ENCODE peak calls at places on chromosome 11, in four cellular contexts. N is osteocyte, H is body of pancreas, Z is pancreas. P is an unnamed sample.

GRCh38 chr11:64447717-64448598 is 89.0 kb downstream of the RPS6KA4 start:
- DNase-seq in N (no peak), H (peak), Z (peak), P (peak)

GRCh38 chr11:36311926-36312592 is 16.0 kb downstream of the PRR5L start:
- DNase-seq in N (no peak), H (no peak), Z (no peak), P (no peak)

GRCh38 chr11:70205766-70206165 is 2.7 kb downstream of the FADD start:
- DNase-seq in N (no peak), H (no peak), Z (no peak), P (no peak)

GRCh38 chr11:28539239-28540025 is 431.2 kb downstream of the METTL15 start:
- DNase-seq in N (no peak), H (no peak), Z (no peak), P (no peak)

GRCh38 chr11:74022541-74022940 is 13.7 kb upstream of the UCP3 start:
- DNase-seq in N (no peak), H (no peak), Z (no peak), P (no peak)

GRCh38 chr11:296976-297665 is 2.2 kb downstream of the IFITM5 start:
- DNase-seq in N (no peak), H (peak), Z (peak), P (no peak)

GRCh38 chr11:115238086-115238485 is 266.1 kb downstream of the CADM1 start:
- DNase-seq in N (no peak), H (no peak), Z (no peak), P (no peak)

GRCh38 chr11:104968365-104968855 is at the start of gene CASP4:
- DNase-seq in N (no peak), H (peak), Z (no peak), P (peak)

GRCh38 chr11:64759131-64759721 is 548 bp downstream of the PYGM start:
- DNase-seq in N (no peak), H (no peak), Z (no peak), P (no peak)

GRCh38 chr11:47108214-47108613 is 68.5 kb downstream of the ARFGAP2 start:
- DNase-seq in N (no peak), H (no peak), Z (no peak), P (no peak)

GRCh38 chr11:128775513-128775912 is 81.6 kb downstream of the FLI1 start:
- DNase-seq in N (no peak), H (no peak), Z (no peak), P (no peak)

GRCh38 chr11:69371731-69372588 is 78.0 kb downstream of the MYEOV start:
- DNase-seq in N (peak), H (no peak), Z (no peak), P (no peak)

GRCh38 chr11:27720277-27720830 is 20.1 kb upstream of the BDNF start:
- DNase-seq in N (no peak), H (peak), Z (no peak), P (peak)

GRCh38 chr11:94400839-94401772 is at the start of gene GPR83:
- DNase-seq in N (no peak), H (no peak), Z (peak), P (no peak)

GRCh38 chr11:14070866-14071265 is 108.3 kb downstream of the SPON1 start:
- DNase-seq in N (no peak), H (no peak), Z (no peak), P (no peak)

GRCh38 chr11:97269527-97269926 is 879.7 kb downstream of the JRKL start:
- DNase-seq in N (no peak), H (no peak), Z (no peak), P (no peak)

GRCh38 chr11:35792148-35792845 is 129.7 kb downstream of the TRIM44 start:
- DNase-seq in N (no peak), H (peak), Z (no peak), P (no peak)

GRCh38 chr11:47099213-47099917 is 77.3 kb downstream of the ARFGAP2 start:
- DNase-seq in N (no peak), H (no peak), Z (no peak), P (no peak)

GRCh38 chr11:8732748-8733241 is 50.2 kb downstream of the RPL27A start:
- DNase-seq in N (peak), H (peak), Z (peak), P (peak)

GRCh38 chr11:69218946-69219720 is 63.4 kb downstream of the SMIM38 start:
- DNase-seq in N (peak), H (no peak), Z (no peak), P (no peak)

GRCh38 chr11:1219836-1220810 is 2.7 kb upstream of the MUC5B start:
- DNase-seq in N (no peak), H (peak), Z (peak), P (no peak)

GRCh38 chr11:46285173-46285572 is 7.7 kb downstream of the CREB3L1 start:
- DNase-seq in N (no peak), H (no peak), Z (no peak), P (no peak)

GRCh38 chr11:78166832-78167469 is 21.5 kb downstream of the KCTD21 start:
- DNase-seq in N (no peak), H (no peak), Z (no peak), P (no peak)

GRCh38 chr11:2120359-2121100 is 18.7 kb downstream of the IGF2 start:
- DNase-seq in N (no peak), H (no peak), Z (peak), P (no peak)

GRCh38 chr11:68036141-68036716 is 2.6 kb upstream of the TCIRG1 start:
- DNase-seq in N (no peak), H (no peak), Z (peak), P (no peak)

GRCh38 chr11:19241260-19242183 is 777 bp upstream of the E2F8 start:
- DNase-seq in N (peak), H (peak), Z (peak), P (no peak)

GRCh38 chr11:46119352-46120216 is 1.7 kb downstream of the PHF21A start:
- DNase-seq in N (no peak), H (peak), Z (no peak), P (peak)

GRCh38 chr11:70737816-70738630 is 339.7 kb downstream of the CTTN start:
- DNase-seq in N (no peak), H (no peak), Z (no peak), P (no peak)

GRCh38 chr11:99461913-99462312 is 441.2 kb downstream of the CNTN5 start:
- DNase-seq in N (no peak), H (no peak), Z (no peak), P (no peak)

GRCh38 chr11:26271666-26272065 is 60.3 kb upstream of the ANO3 start:
- DNase-seq in N (no peak), H (no peak), Z (no peak), P (no peak)

GRCh38 chr11:64340671-64341335 is 799 bp downstream of the CCDC88B start:
- DNase-seq in N (no peak), H (peak), Z (peak), P (no peak)

GRCh38 chr11:12539570-12539969 is 134.7 kb upstream of the TEAD1 start:
- DNase-seq in N (no peak), H (no peak), Z (no peak), P (peak)

GRCh38 chr11:83292709-83293435 is 6.7 kb upstream of the CCDC90B start:
- DNase-seq in N (no peak), H (peak), Z (no peak), P (peak)

GRCh38 chr11:61331636-61332035 is 1.3 kb downstream of the DDB1 start:
- DNase-seq in N (no peak), H (no peak), Z (no peak), P (no peak)

GRCh38 chr11:120117991-120118390 is 19.9 kb downstream of the TRIM29 start:
- DNase-seq in N (no peak), H (no peak), Z (peak), P (no peak)

GRCh38 chr11:114172871-114173444 is 113.4 kb downstream of the ZBTB16 start:
- DNase-seq in N (no peak), H (no peak), Z (no peak), P (no peak)

GRCh38 chr11:109945626-109946321 is 147.4 kb upstream of the ZC3H12C start:
- DNase-seq in N (no peak), H (no peak), Z (no peak), P (no peak)

GRCh38 chr11:104705475-104706195 is 192.6 kb downstream of the CASP12 start:
- DNase-seq in N (no peak), H (peak), Z (no peak), P (no peak)

GRCh38 chr11:115334932-115335788 is 169.1 kb downstream of the CADM1 start:
- DNase-seq in N (no peak), H (no peak), Z (no peak), P (peak)

DNA sequence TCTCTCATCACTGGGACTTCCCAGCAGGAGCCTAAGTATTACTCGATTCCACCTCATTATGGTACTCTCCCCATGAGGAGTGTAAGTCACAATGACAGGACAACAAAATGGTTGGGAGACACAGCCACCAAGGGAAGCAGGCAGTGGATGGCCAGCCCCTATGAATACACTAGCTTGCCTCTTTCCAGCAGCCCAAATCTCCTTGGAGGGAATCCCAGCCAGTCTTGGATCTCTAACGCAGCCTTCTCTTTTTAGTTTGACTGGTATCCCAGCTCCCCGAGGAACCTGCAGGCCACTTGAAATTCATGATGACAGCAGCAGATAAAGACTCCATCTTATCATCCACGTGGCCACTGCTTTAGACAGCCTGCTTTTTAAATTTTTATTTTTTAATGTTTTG is 815.8 kb downstream of the NTM start:
- DNase-seq in N (no peak), H (no peak), Z (no peak), P (no peak)
- TF ChIP-seq CTCF in N (no peak), H (no peak), Z (no peak), P (no peak)

DNA sequence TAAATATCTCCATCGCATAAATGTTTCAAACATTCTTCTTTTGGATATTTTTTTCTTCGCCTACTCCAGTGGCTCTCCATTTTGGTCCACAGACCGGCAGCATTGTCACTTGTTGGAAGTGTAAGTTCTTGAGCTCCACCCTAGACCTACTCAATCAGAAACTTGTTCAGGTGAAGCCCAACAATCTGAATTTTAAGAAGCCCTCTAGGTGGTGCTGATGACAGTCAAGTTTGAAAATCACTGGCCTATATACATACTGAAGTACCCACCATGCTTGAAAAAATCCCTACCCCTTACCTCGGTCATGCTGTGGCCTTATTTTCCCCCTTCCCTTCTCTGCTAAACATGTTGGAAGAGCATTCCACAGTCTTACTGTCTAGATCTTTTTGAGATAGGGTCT is 10.2 kb upstream of the ACAT1 start:
- DNase-seq in N (no peak), H (no peak), Z (no peak), P (no peak)
- TF ChIP-seq CTCF in N (no peak), H (no peak), Z (no peak), P (no peak)

GRCh38 chr11:58832246-58832645 is 12.3 kb downstream of the GLYATL2 start:
- DNase-seq in N (no peak), H (no peak), Z (no peak), P (no peak)

GRCh38 chr11:58830693-58831301 is 13.7 kb downstream of the GLYATL2 start:
- DNase-seq in N (no peak), H (no peak), Z (peak), P (no peak)

DNA sequence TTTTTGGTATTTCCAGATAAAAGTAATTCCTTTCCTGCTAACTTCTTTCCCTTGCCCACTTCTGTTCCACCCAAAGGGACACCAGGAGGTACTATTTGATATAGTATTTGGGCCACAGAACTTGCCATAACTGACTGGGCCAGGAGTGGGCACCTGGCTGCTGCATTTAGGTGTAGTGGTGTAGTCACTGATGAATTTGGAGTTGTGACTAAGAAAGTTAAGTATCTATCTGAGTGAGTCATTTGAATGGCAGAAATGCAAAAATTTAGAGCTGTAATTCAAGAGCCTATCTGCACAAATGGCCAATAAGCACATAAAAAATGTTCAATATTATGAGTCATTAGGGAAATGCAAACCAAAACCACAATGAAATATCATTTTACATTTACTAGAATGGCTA is 14.8 kb downstream of the GLYATL2 start:
- DNase-seq in N (no peak), H (no peak), Z (no peak), P (peak)
- TF ChIP-seq CTCF in N (no peak), H (no peak), Z (no peak), P (no peak)

GRCh38 chr11:72072348-72072747 is 8.0 kb downstream of the NUMA1 start:
- DNase-seq in N (no peak), H (no peak), Z (no peak), P (peak)

GRCh38 chr11:72070486-72070885 is 9.9 kb downstream of the NUMA1 start:
- DNase-seq in N (no peak), H (no peak), Z (no peak), P (no peak)

GRCh38 chr11:72075756-72076155 is 4.6 kb downstream of the NUMA1 start:
- DNase-seq in N (no peak), H (no peak), Z (no peak), P (no peak)

GRCh38 chr11:72078477-72078876 is 1.9 kb downstream of the NUMA1 start:
- DNase-seq in N (no peak), H (no peak), Z (no peak), P (no peak)

DNA sequence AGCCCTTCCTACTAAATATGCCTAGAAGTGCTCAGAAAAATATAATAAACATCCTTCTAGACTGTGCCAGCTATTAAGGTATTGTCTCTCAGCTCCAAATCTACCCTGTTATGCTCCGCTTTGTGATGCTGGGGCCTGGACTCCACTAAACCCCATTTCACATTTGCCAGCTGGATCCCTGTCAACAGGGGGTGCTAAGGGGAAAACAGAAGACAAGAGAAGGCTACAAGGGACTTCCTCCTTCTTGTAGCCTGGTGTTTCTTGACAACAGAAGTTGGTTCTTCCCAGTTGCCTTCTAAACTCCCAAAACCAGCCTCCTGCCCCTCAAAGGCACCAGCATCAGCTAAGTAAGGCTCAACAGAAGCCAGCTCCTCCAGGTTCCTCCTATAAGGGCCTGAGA is 5.2 kb downstream of the NUMA1 start:
- DNase-seq in N (no peak), H (no peak), Z (no peak), P (no peak)
- TF ChIP-seq CTCF in N (no peak), H (no peak), Z (no peak), P (peak)